ENCODE peak calls at places on chromosomes 16 and 17, in nine cellular contexts. Z is brain microvascular endothelial cell, B is uterus, R is H1, A is A549, I is mesendoderm, W is epithelial cell of esophagus, Q is stomach, G is AG04449. N is an unnamed sample.

GRCh38 chr17:45987706-45988105 is 11.3 kb upstream of the STH start:
- DNase-seq in G (no peak), W (no peak), Q (no peak), Z (no peak), A (no peak), I (no peak), B (no peak), R (no peak), N (no peak)

GRCh38 chr17:64081802-64082799 is 47.8 kb downstream of the ERN1 start:
- DNase-seq in G (no peak), R (no peak), Z (peak; percentile 33), B (no peak), W (peak; percentile 96), Q (no peak), A (peak; percentile 93), I (peak; percentile 76), N (no peak)

GRCh38 chr17:55424893-55425540 is 3.4 kb upstream of the MMD start:
- DNase-seq in W (no peak), B (no peak), G (no peak), Z (no peak), I (no peak), R (no peak), A (no peak), Q (no peak), N (no peak)

GRCh38 chr17:17722081-17722905 is 41.0 kb downstream of the RAI1 start:
- DNase-seq in I (peak; percentile 60), G (no peak), Z (no peak), W (peak; percentile 47), A (no peak), B (no peak), Q (no peak), R (peak; percentile 69), N (no peak)

GRCh38 chr16:53085539-53086450 is 31.0 kb downstream of the CHD9 start:
- DNase-seq in I (peak; percentile 57), W (peak; percentile 71), A (no peak), B (no peak), G (no peak), Q (no peak), R (no peak), Z (no peak), N (no peak)

GRCh38 chr16:73951541-73951940 is 345.1 kb upstream of the PSMD7 start:
- DNase-seq in A (no peak), G (no peak), Z (peak; percentile 6), Q (no peak), W (no peak), I (no peak), R (no peak), B (peak; percentile 31), N (peak; percentile 54)

GRCh38 chr16:31868164-31868563 is 5.4 kb upstream of the ZNF267 start:
- DNase-seq in R (no peak), W (no peak), B (no peak), Z (no peak), Q (no peak), A (no peak), G (no peak), I (no peak), N (no peak)

GRCh38 chr17:9568004-9568403 is 7.6 kb downstream of the STX8 start:
- DNase-seq in W (no peak), R (no peak), B (no peak), Z (no peak), Q (no peak), G (no peak), I (no peak), A (no peak), N (no peak)

GRCh38 chr16:84003001-84003400 is 35.0 kb downstream of the NECAB2 start:
- DNase-seq in I (no peak), W (no peak), G (no peak), Z (no peak), B (no peak), A (no peak), R (no peak), Q (no peak), N (no peak)

DNA sequence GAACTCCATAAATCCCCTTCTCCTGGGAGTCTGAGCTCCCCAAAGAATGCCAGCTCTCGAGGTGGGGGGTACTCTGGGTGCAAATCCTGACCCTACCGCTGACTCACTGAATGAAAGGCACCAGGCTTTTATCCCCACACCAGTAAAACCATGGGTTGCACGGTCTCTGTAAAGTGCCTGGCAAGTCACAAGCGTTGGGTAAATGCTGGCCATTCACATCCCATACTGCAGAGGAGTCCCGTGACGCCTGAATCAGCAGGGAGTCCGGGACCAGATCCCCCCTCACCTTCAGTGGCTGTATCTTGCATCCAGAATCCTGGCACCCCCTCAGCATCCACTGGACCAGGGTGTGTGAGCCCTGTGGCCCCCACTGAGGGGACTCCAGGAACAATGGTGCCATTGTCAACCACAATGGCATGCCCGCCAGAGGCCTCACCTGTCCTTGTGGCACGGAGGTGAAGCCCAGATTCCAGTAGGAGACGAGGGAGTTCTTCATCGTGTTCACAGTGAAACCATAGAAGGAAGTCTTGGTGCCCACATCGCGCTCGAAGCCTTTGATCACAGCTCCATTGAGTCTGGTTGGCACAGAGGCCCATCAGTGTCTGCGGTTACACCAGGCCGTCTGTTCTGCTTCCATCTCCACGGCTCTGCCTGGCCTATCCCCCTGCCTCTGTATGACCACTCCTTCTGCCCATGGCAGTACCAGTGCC is 13.3 kb downstream of the ST6GALNAC2 start:
- DNase-seq in Q (no peak), Z (no peak), A (no peak), R (no peak), W (no peak), I (no peak), B (no peak), G (no peak), N (no peak)
- H3K4me3 ChIP-seq in Q (no peak overlapping the region), Z (no peak overlapping the region), A (no peak overlapping the region), R (no peak overlapping the region), W (no peak overlapping the region), I (no peak overlapping the region), B (no peak overlapping the region), G (no peak overlapping the region), N (no peak overlapping the region)

GRCh38 chr17:8013731-8014557 is 11.5 kb downstream of the GUCY2D start:
- DNase-seq in W (no peak), I (no peak), R (no peak), B (no peak), A (no peak), Q (no peak), G (no peak), Z (no peak), N (no peak)

GRCh38 chr17:8016632-8017424 is 14.4 kb downstream of the GUCY2D start:
- DNase-seq in B (no peak), Z (peak; percentile 12), I (peak; percentile 83), Q (peak; percentile 68), R (peak; percentile 91), G (no peak), W (peak; percentile 70), A (peak; percentile 66), N (no peak)

GRCh38 chr17:8015236-8015956 is 13.0 kb downstream of the GUCY2D start:
- DNase-seq in A (no peak), Z (no peak), I (no peak), R (no peak), Q (no peak), G (no peak), W (no peak), B (no peak), N (no peak)

GRCh38 chr17:8014558-8014850 is 12.1 kb downstream of the GUCY2D start:
- DNase-seq in A (no peak), Q (no peak), B (no peak), W (no peak), I (no peak), Z (no peak), R (no peak), G (no peak), N (no peak)

GRCh38 chr17:8015957-8016631 is 13.7 kb downstream of the GUCY2D start:
- DNase-seq in Q (peak; percentile 66), R (peak; percentile 83), G (no peak), A (no peak), W (no peak), Z (no peak), I (no peak), B (no peak), N (no peak)
- H3K4me3 ChIP-seq in Q (peak overlapping the region; percentile 44), R (peak overlapping the region; percentile 53), G (peak overlapping the region; percentile 8), A (peak overlapping the region; percentile 47), W (peak overlapping the region; percentile 38), Z (peak overlapping the region; percentile 32), I (peak overlapping the region; percentile 22), B (peak overlapping the region; percentile 24), N (peak overlapping the region; percentile 53)

GRCh38 chr17:60390223-60390622 is 1.7 kb downstream of the USP32 start:
- DNase-seq in W (peak; percentile 87), Q (no peak), Z (peak; percentile 26), G (no peak), B (no peak), R (no peak), I (no peak), A (no peak), N (no peak)
- H3K4me3 ChIP-seq in W (peak overlapping the region; percentile 87), Q (peak overlapping the region; percentile 92), Z (peak overlapping the region; percentile 96), G (peak overlapping the region; percentile 98), B (peak overlapping the region; percentile 88), R (peak overlapping the region; percentile 96), I (no peak overlapping the region), A (peak overlapping the region; percentile 91), N (peak overlapping the region; percentile 89)

DNA sequence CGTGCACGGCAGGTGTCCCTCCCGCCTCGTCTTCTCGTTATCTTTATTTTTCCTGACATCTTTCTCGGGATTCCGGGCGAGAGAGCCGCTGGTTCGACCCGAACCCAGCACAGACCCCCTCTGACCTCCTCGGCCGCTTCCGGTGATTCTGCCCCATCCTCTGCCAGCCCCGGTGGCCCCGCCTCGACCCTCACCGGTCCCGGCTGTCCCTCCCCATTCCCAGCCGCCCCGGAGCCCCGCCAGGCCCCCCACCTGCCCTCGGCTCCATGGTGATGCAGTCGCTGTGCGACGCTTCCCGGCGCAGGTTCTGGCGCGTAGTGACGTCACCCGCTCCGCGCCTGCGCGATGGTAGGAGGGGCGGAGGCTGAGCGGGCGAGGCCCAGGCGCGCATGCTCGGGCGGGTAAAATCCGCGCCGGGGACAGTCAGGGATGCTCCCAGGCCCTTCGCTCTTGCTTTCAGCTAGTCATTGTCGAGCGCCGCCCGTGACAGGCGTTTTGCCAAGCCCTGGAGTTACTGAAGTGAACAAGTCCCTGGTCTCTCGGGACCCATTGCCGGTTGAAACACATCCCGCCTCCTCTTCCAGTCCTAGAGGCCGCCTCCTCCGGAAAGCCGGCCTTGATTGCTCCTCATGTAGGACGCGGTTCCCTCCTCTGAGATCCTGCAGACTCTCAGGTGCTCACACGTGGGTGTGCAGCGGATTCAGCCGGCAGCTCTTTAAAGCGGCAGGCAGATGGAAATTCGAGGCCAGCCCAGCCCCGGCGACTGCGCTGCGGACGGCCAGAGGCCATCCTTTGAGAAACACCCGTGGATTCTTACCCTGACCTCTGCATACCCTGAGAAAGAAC is at the start of gene MTHFSD:
- DNase-seq in I (peak; percentile 95), Z (peak; percentile 84), A (peak; percentile 92), B (peak; percentile 96), G (no peak), R (peak; percentile 99), W (peak; percentile 92), Q (peak; percentile 94), N (peak; percentile 95)
- H3K4me3 ChIP-seq in I (peak within 1 kb of the TSS; percentile 58), Z (peak within 1 kb of the TSS; percentile 96), A (peak within 1 kb of the TSS; percentile 82), B (peak within 1 kb of the TSS; percentile 92), G (peak within 1 kb of the TSS; percentile 96), R (peak within 1 kb of the TSS; percentile 79), W (peak within 1 kb of the TSS; percentile 99), Q (peak within 1 kb of the TSS; percentile 84), N (peak within 1 kb of the TSS; percentile 92)